ENCODE peak calls at places on chromosomes 3 and 15, in nine cellular contexts. One of them, this sample, is unnamed.

GRCh38 chr3:115359507-115359906 is 212.4 kb upstream of the ZBTB20 start:
- DNase-seq in fibroblast of mammary gland: no peak
- DNase-seq in left ventricle myocardium inferior: no peak
- DNase-seq in neural progenitor cell: no peak
- DNase-seq in body of pancreas: no peak
- DNase-seq in lower leg skin: no peak
- DNase-seq in lower lobe of right lung: no peak
- DNase-seq in right lobe of liver: no peak
- DNase-seq in coronary artery: no peak
- DNase-seq in this sample: peak

GRCh38 chr15:91813924-91814323 is 39.6 kb upstream of the SLCO3A1 start:
- DNase-seq in right lobe of liver: no peak
- DNase-seq in fibroblast of mammary gland: no peak
- DNase-seq in lower lobe of right lung: no peak
- DNase-seq in neural progenitor cell: no peak
- DNase-seq in body of pancreas: no peak
- DNase-seq in left ventricle myocardium inferior: no peak
- DNase-seq in coronary artery: no peak
- DNase-seq in lower leg skin: no peak
- DNase-seq in this sample: no peak

GRCh38 chr15:38251726-38252480 is 733 bp upstream of the SPRED1 start:
- DNase-seq in coronary artery: peak
- DNase-seq in body of pancreas: peak
- DNase-seq in right lobe of liver: peak
- DNase-seq in neural progenitor cell: peak
- DNase-seq in lower leg skin: peak
- DNase-seq in left ventricle myocardium inferior: peak
- DNase-seq in lower lobe of right lung: peak
- DNase-seq in fibroblast of mammary gland: peak
- DNase-seq in this sample: peak

GRCh38 chr3:111621535-111621934 is 26.4 kb upstream of the ZBED2 start:
- DNase-seq in right lobe of liver: no peak
- DNase-seq in lower leg skin: no peak
- DNase-seq in lower lobe of right lung: no peak
- DNase-seq in neural progenitor cell: peak
- DNase-seq in body of pancreas: no peak
- DNase-seq in left ventricle myocardium inferior: no peak
- DNase-seq in coronary artery: no peak
- DNase-seq in fibroblast of mammary gland: no peak
- DNase-seq in this sample: no peak

GRCh38 chr3:53484979-53485378 is 9.4 kb upstream of the CACNA1D start:
- DNase-seq in coronary artery: no peak
- DNase-seq in left ventricle myocardium inferior: no peak
- DNase-seq in fibroblast of mammary gland: no peak
- DNase-seq in right lobe of liver: no peak
- DNase-seq in body of pancreas: no peak
- DNase-seq in lower lobe of right lung: no peak
- DNase-seq in neural progenitor cell: no peak
- DNase-seq in lower leg skin: no peak
- DNase-seq in this sample: no peak

GRCh38 chr3:114417682-114418081 is 123.9 kb downstream of the TIGIT start:
- DNase-seq in left ventricle myocardium inferior: no peak
- DNase-seq in right lobe of liver: no peak
- DNase-seq in lower lobe of right lung: no peak
- DNase-seq in neural progenitor cell: no peak
- DNase-seq in body of pancreas: no peak
- DNase-seq in fibroblast of mammary gland: peak
- DNase-seq in coronary artery: no peak
- DNase-seq in lower leg skin: no peak
- DNase-seq in this sample: peak

GRCh38 chr3:186609247-186609868 is 3.5 kb upstream of the AHSG start:
- DNase-seq in lower leg skin: no peak
- DNase-seq in fibroblast of mammary gland: peak
- DNase-seq in left ventricle myocardium inferior: no peak
- DNase-seq in lower lobe of right lung: no peak
- DNase-seq in neural progenitor cell: no peak
- DNase-seq in coronary artery: no peak
- DNase-seq in body of pancreas: peak
- DNase-seq in right lobe of liver: peak
- DNase-seq in this sample: no peak

GRCh38 chr3:32510075-32510724 is 7.5 kb upstream of the CMTM6 start:
- DNase-seq in right lobe of liver: peak
- DNase-seq in lower lobe of right lung: no peak
- DNase-seq in lower leg skin: peak
- DNase-seq in coronary artery: no peak
- DNase-seq in left ventricle myocardium inferior: peak
- DNase-seq in neural progenitor cell: peak
- DNase-seq in fibroblast of mammary gland: peak
- DNase-seq in body of pancreas: peak
- DNase-seq in this sample: peak

GRCh38 chr3:20552605-20553275 is 366.7 kb upstream of the SGO1 start:
- DNase-seq in coronary artery: no peak
- DNase-seq in left ventricle myocardium inferior: no peak
- DNase-seq in neural progenitor cell: no peak
- DNase-seq in lower lobe of right lung: no peak
- DNase-seq in body of pancreas: no peak
- DNase-seq in right lobe of liver: no peak
- DNase-seq in fibroblast of mammary gland: no peak
- DNase-seq in lower leg skin: no peak
- DNase-seq in this sample: no peak
- TF ChIP-seq CTCF in coronary artery: no peak
- TF ChIP-seq CTCF in left ventricle myocardium inferior: no peak
- TF ChIP-seq CTCF in neural progenitor cell: no peak
- TF ChIP-seq CTCF in lower lobe of right lung: no peak
- TF ChIP-seq CTCF in body of pancreas: no peak
- TF ChIP-seq CTCF in right lobe of liver: no peak
- TF ChIP-seq CTCF in fibroblast of mammary gland: no peak
- TF ChIP-seq CTCF in lower leg skin: no peak
- TF ChIP-seq CTCF in this sample: no peak

GRCh38 chr3:75395601-75396315 is 268.4 kb upstream of the FRG2C start:
- DNase-seq in coronary artery: no peak
- DNase-seq in right lobe of liver: no peak
- DNase-seq in fibroblast of mammary gland: no peak
- DNase-seq in lower leg skin: no peak
- DNase-seq in left ventricle myocardium inferior: no peak
- DNase-seq in neural progenitor cell: no peak
- DNase-seq in body of pancreas: no peak
- DNase-seq in lower lobe of right lung: no peak
- DNase-seq in this sample: no peak
- H3K4me3 ChIP-seq in coronary artery: peak
- H3K4me3 ChIP-seq in right lobe of liver: no peak
- H3K4me3 ChIP-seq in fibroblast of mammary gland: no peak
- H3K4me3 ChIP-seq in lower leg skin: no peak
- H3K4me3 ChIP-seq in left ventricle myocardium inferior: peak
- H3K4me3 ChIP-seq in neural progenitor cell: no peak
- H3K4me3 ChIP-seq in body of pancreas: no peak
- H3K4me3 ChIP-seq in lower lobe of right lung: peak
- H3K4me3 ChIP-seq in this sample: no peak

GRCh38 chr3:184345678-184346144 is 8.3 kb downstream of the FAM131A start:
- DNase-seq in right lobe of liver: peak
- DNase-seq in body of pancreas: peak
- DNase-seq in lower leg skin: peak
- DNase-seq in left ventricle myocardium inferior: peak
- DNase-seq in lower lobe of right lung: peak
- DNase-seq in coronary artery: no peak
- DNase-seq in neural progenitor cell: peak
- DNase-seq in fibroblast of mammary gland: peak
- DNase-seq in this sample: peak
- TF ChIP-seq CTCF in right lobe of liver: peak
- TF ChIP-seq CTCF in body of pancreas: peak
- TF ChIP-seq CTCF in lower leg skin: no peak
- TF ChIP-seq CTCF in left ventricle myocardium inferior: peak
- TF ChIP-seq CTCF in lower lobe of right lung: peak
- TF ChIP-seq CTCF in coronary artery: no peak
- TF ChIP-seq CTCF in neural progenitor cell: peak
- TF ChIP-seq CTCF in fibroblast of mammary gland: peak
- TF ChIP-seq CTCF in this sample: peak

GRCh38 chr3:138494607-138494929 is 60.2 kb downstream of the ESYT3 start:
- DNase-seq in right lobe of liver: no peak
- DNase-seq in left ventricle myocardium inferior: no peak
- DNase-seq in lower lobe of right lung: no peak
- DNase-seq in neural progenitor cell: no peak
- DNase-seq in body of pancreas: no peak
- DNase-seq in lower leg skin: no peak
- DNase-seq in fibroblast of mammary gland: no peak
- DNase-seq in coronary artery: no peak
- DNase-seq in this sample: no peak
- H3K4me3 ChIP-seq in right lobe of liver: no peak
- H3K4me3 ChIP-seq in left ventricle myocardium inferior: no peak
- H3K4me3 ChIP-seq in lower lobe of right lung: no peak
- H3K4me3 ChIP-seq in neural progenitor cell: no peak
- H3K4me3 ChIP-seq in body of pancreas: no peak
- H3K4me3 ChIP-seq in lower leg skin: no peak
- H3K4me3 ChIP-seq in fibroblast of mammary gland: no peak
- H3K4me3 ChIP-seq in coronary artery: no peak
- H3K4me3 ChIP-seq in this sample: no peak

GRCh38 chr15:74633781-74634180 is 18.1 kb downstream of the CLK3 start:
- DNase-seq in lower leg skin: no peak
- DNase-seq in body of pancreas: no peak
- DNase-seq in neural progenitor cell: no peak
- DNase-seq in lower lobe of right lung: no peak
- DNase-seq in fibroblast of mammary gland: no peak
- DNase-seq in right lobe of liver: no peak
- DNase-seq in left ventricle myocardium inferior: no peak
- DNase-seq in coronary artery: no peak
- DNase-seq in this sample: no peak
- TF ChIP-seq CTCF in lower leg skin: no peak
- TF ChIP-seq CTCF in body of pancreas: no peak
- TF ChIP-seq CTCF in neural progenitor cell: no peak
- TF ChIP-seq CTCF in lower lobe of right lung: no peak
- TF ChIP-seq CTCF in fibroblast of mammary gland: no peak
- TF ChIP-seq CTCF in right lobe of liver: no peak
- TF ChIP-seq CTCF in left ventricle myocardium inferior: no peak
- TF ChIP-seq CTCF in coronary artery: no peak
- TF ChIP-seq CTCF in this sample: no peak

GRCh38 chr3:49723301-49723630 is 485 bp downstream of the GMPPB start:
- DNase-seq in neural progenitor cell: peak
- DNase-seq in right lobe of liver: peak
- DNase-seq in lower leg skin: no peak
- DNase-seq in left ventricle myocardium inferior: peak
- DNase-seq in fibroblast of mammary gland: peak
- DNase-seq in coronary artery: peak
- DNase-seq in body of pancreas: peak
- DNase-seq in lower lobe of right lung: peak
- DNase-seq in this sample: peak
- H3K4me3 ChIP-seq in neural progenitor cell: peak
- H3K4me3 ChIP-seq in right lobe of liver: peak
- H3K4me3 ChIP-seq in lower leg skin: peak
- H3K4me3 ChIP-seq in left ventricle myocardium inferior: peak
- H3K4me3 ChIP-seq in fibroblast of mammary gland: peak
- H3K4me3 ChIP-seq in coronary artery: peak
- H3K4me3 ChIP-seq in body of pancreas: peak
- H3K4me3 ChIP-seq in lower lobe of right lung: peak
- H3K4me3 ChIP-seq in this sample: peak

DNA sequence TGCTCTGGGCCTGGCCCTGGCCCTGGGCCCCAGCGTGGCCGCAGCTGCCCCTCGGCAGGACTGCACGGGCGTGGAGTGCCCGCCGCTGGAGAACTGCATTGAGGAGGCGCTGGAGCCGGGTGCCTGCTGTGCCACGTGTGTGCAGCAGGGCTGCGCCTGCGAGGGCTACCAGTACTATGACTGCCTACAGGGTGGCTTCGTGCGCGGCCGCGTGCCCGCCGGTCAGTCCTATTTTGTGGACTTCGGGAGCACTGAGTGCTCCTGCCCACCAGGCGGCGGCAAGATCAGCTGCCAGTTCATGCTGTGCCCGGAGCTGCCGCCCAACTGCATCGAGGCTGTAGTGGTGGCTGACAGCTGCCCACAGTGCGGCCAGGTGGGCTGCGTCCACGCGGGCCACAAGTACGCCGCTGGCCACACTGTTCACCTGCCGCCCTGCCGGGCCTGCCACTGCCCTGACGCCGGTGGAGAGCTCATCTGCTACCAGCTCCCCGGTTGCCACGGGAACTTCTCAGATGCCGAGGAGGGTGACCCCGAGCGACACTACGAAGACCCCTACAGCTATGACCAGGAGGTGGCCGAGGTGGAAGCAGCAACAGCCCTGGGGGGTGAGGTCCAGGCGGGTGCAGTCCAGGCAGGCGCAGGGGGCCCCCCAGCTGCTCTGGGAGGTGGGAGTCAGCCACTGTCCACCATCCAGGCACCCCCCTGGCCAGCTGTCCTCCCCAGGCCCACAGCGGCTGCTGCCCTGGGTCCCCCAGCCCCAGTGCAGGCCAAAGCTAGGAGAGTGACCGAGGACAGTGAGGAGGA is 21.7 kb downstream of the FBLN2 start:
- DNase-seq in right lobe of liver: no peak
- DNase-seq in fibroblast of mammary gland: no peak
- DNase-seq in coronary artery: no peak
- DNase-seq in lower lobe of right lung: no peak
- DNase-seq in lower leg skin: no peak
- DNase-seq in left ventricle myocardium inferior: no peak
- DNase-seq in body of pancreas: no peak
- DNase-seq in neural progenitor cell: no peak
- DNase-seq in this sample: no peak
- TF ChIP-seq CTCF in right lobe of liver: no peak
- TF ChIP-seq CTCF in fibroblast of mammary gland: no peak
- TF ChIP-seq CTCF in coronary artery: no peak
- TF ChIP-seq CTCF in lower lobe of right lung: no peak
- TF ChIP-seq CTCF in lower leg skin: no peak
- TF ChIP-seq CTCF in left ventricle myocardium inferior: no peak
- TF ChIP-seq CTCF in body of pancreas: no peak
- TF ChIP-seq CTCF in neural progenitor cell: no peak
- TF ChIP-seq CTCF in this sample: no peak